ENCODE peak calls at places on chromosomes 7 and 10, in seven cellular contexts. B is activated CD8-positive, alpha-beta memory T cell treated with anti-CD3 and anti-CD28 coated beads for 24 hours; Y is EH; Z is testis; F is kidney tubule cell; J is activated CD4-positive, CD25-positive, alpha-beta regulatory T cell; V is CD4-positive, CD25-positive, alpha-beta regulatory T cell. M is an unnamed sample.

GRCh38 chr7:17275749-17276671 is 22.4 kb upstream of the AHR start:
- DNase-seq in B (no peak), Y (peak), Z (no peak), F (peak), J (no peak), V (no peak), M (no peak)

GRCh38 chr10:48414160-48414559 is 107.7 kb downstream of the MAPK8 start:
- DNase-seq in B (no peak), Y (no peak), Z (no peak), F (no peak), J (no peak), V (no peak), M (no peak)

GRCh38 chr7:150965273-150965830 is 12.8 kb downstream of the KCNH2 start:
- DNase-seq in B (no peak), Y (no peak), Z (no peak), F (no peak), J (no peak), V (no peak), M (no peak)

GRCh38 chr7:107661081-107661864 is 645 bp downstream of the SLC26A4 start:
- DNase-seq in B (peak), Y (peak), Z (peak), F (peak), J (peak), V (peak), M (peak)

GRCh38 chr10:5413012-5413938 is 918 bp downstream of the NET1 start:
- DNase-seq in B (no peak), Y (peak), Z (no peak), F (peak), J (no peak), V (no peak), M (no peak)

GRCh38 chr10:116769791-116770190 is 27.4 kb upstream of the HSPA12A start:
- DNase-seq in B (no peak), Y (peak), Z (no peak), F (peak), J (no peak), V (no peak), M (no peak)

GRCh38 chr7:50854247-50854646 is 71.6 kb upstream of the GRB10 start:
- DNase-seq in B (peak), Y (no peak), Z (no peak), F (no peak), J (no peak), V (no peak), M (no peak)

GRCh38 chr10:23047201-23048050 is 48.0 kb upstream of the MSRB2 start:
- DNase-seq in B (no peak), Y (no peak), Z (no peak), F (no peak), J (no peak), V (no peak), M (no peak)

M was measured in left cardiac atrium.